ENCODE peak calls at places on chromosomes 2 and 18, in eight cellular contexts. L is WERI-Rb-1; X is psoas muscle; Z is HCT116; E is astrocyte; V is CD4-positive, CD25-positive, alpha-beta regulatory T cell; T is SK-N-SH; O is breast epithelium. G is an unnamed sample.

GRCh38 chr2:41872646-41873045 is 175.2 kb upstream of the PKDCC start:
- DNase-seq in L (no peak), X (no peak), Z (no peak), E (peak; percentile 62), V (peak; percentile 11), T (no peak), O (no peak), G (no peak)

GRCh38 chr18:36544036-36544725 is 246.7 kb downstream of the FHOD3 start:
- DNase-seq in L (no peak), X (peak; percentile 28), Z (no peak), E (peak; percentile 45), V (no peak), T (no peak), O (peak; percentile 69), G (no peak)

GRCh38 chr2:223418800-223419199 is 183.4 kb downstream of the SCG2 start:
- DNase-seq in L (no peak), X (no peak), Z (no peak), E (no peak), V (no peak), T (no peak), O (no peak), G (no peak)

GRCh38 chr2:106167067-106167466 is 27.0 kb downstream of the UXS1 start:
- DNase-seq in L (no peak), X (no peak), Z (no peak), E (no peak), V (no peak), T (no peak), O (no peak), G (no peak)

GRCh38 chr2:85755122-85756027 is 1.6 kb downstream of the ATOH8 start:
- DNase-seq in L (no peak), X (peak; percentile 43), Z (no peak), E (no peak), V (peak; percentile 3), T (no peak), O (no peak), G (no peak)

GRCh38 chr2:207473203-207473865 is 56.4 kb upstream of the CREB1 start:
- DNase-seq in L (peak; percentile 69), X (no peak), Z (peak; percentile 29), E (peak; percentile 78), V (peak; percentile 80), T (peak; percentile 51), O (peak; percentile 30), G (peak; percentile 47)

GRCh38 chr2:189178726-189179606 is 595 bp downstream of the COL5A2 start:
- DNase-seq in L (no peak), X (no peak), Z (no peak), E (peak; percentile 79), V (no peak), T (no peak), O (no peak), G (no peak)

GRCh38 chr18:55588001-55588875 is at the start of gene TCF4:
- DNase-seq in L (peak; percentile 76), X (peak; percentile 66), Z (no peak), E (peak; percentile 47), V (peak; percentile 13), T (peak; percentile 80), O (no peak), G (peak; percentile 72)

GRCh38 chr18:2903006-2903405 is 56.2 kb downstream of the EMILIN2 start:
- DNase-seq in L (no peak), X (peak; percentile 71), Z (no peak), E (peak; percentile 52), V (no peak), T (peak; percentile 36), O (no peak), G (peak; percentile 79)

GRCh38 chr18:11432360-11432811 is 177.0 kb upstream of the SLC35G4 start:
- DNase-seq in L (no peak), X (no peak), Z (no peak), E (no peak), V (no peak), T (no peak), O (no peak), G (no peak)

GRCh38 chr2:63378589-63378988 is 209.7 kb downstream of the WDPCP start:
- DNase-seq in L (no peak), X (no peak), Z (no peak), E (peak; percentile 11), V (no peak), T (no peak), O (no peak), G (no peak)

GRCh38 chr2:82796132-82796531 is 1662.9 kb downstream of the SUCLG1 start:
- DNase-seq in L (no peak), X (no peak), Z (no peak), E (peak; percentile 27), V (no peak), T (no peak), O (no peak), G (no peak)

GRCh38 chr2:238233625-238234024 is 6.2 kb downstream of the HES6 start:
- DNase-seq in L (no peak), X (no peak), Z (no peak), E (no peak), V (no peak), T (no peak), O (no peak), G (no peak)

GRCh38 chr2:235402444-235402843 is 91.4 kb upstream of the AGAP1 start:
- DNase-seq in L (no peak), X (no peak), Z (peak; percentile 24), E (no peak), V (no peak), T (no peak), O (no peak), G (no peak)

GRCh38 chr2:118224144-118224887 is 136.0 kb downstream of the INSIG2 start:
- DNase-seq in L (no peak), X (peak; percentile 26), Z (no peak), E (no peak), V (peak; percentile 63), T (peak; percentile 50), O (no peak), G (peak; percentile 66)

GRCh38 chr2:43776317-43776716 is 2.5 kb downstream of the DYNC2LI1 start:
- DNase-seq in L (no peak), X (no peak), Z (no peak), E (no peak), V (no peak), T (no peak), O (no peak), G (no peak)

GRCh38 chr2:69493268-69493667 is 56.0 kb upstream of the NFU1 start:
- DNase-seq in L (no peak), X (no peak), Z (no peak), E (no peak), V (no peak), T (peak; percentile 46), O (no peak), G (peak; percentile 31)

GRCh38 chr2:240522406-240522805 is 35.4 kb downstream of the ANKMY1 start:
- DNase-seq in L (no peak), X (no peak), Z (no peak), E (no peak), V (no peak), T (no peak), O (no peak), G (no peak)

GRCh38 chr2:163601377-163601776 is 134.4 kb downstream of the FIGN start:
- DNase-seq in L (no peak), X (no peak), Z (no peak), E (peak; percentile 88), V (no peak), T (no peak), O (no peak), G (no peak)

GRCh38 chr2:6692061-6692460 is 173.6 kb downstream of the CMPK2 start:
- DNase-seq in L (no peak), X (no peak), Z (no peak), E (no peak), V (no peak), T (peak; percentile 10), O (no peak), G (no peak)

GRCh38 chr2:233995985-233996384 is 54.5 kb upstream of the SPP2 start:
- DNase-seq in L (no peak), X (no peak), Z (no peak), E (peak; percentile 26), V (no peak), T (no peak), O (no peak), G (no peak)

GRCh38 chr2:64606495-64607363 is 47.0 kb downstream of the SERTAD2 start:
- DNase-seq in L (peak; percentile 81), X (peak; percentile 88), Z (no peak), E (no peak), V (peak; percentile 98), T (no peak), O (peak; percentile 80), G (peak; percentile 86)

GRCh38 chr2:42047488-42048317 is at the start of gene PKDCC:
- DNase-seq in L (peak; percentile 75), X (peak; percentile 89), Z (no peak), E (peak; percentile 61), V (peak; percentile 20), T (peak; percentile 100), O (peak; percentile 31), G (peak; percentile 90)

GRCh38 chr2:109419171-109419756 is 194.5 kb downstream of the SEPTIN10 start:
- DNase-seq in L (no peak), X (no peak), Z (no peak), E (no peak), V (no peak), T (no peak), O (no peak), G (no peak)

GRCh38 chr2:96241901-96242611 is 23.7 kb downstream of the TMEM127 start:
- DNase-seq in L (no peak), X (no peak), Z (no peak), E (peak; percentile 69), V (peak; percentile 88), T (no peak), O (no peak), G (peak; percentile 52)

GRCh38 chr2:178517496-178517895 is 37.2 kb downstream of the PLEKHA3 start:
- DNase-seq in L (no peak), X (no peak), Z (no peak), E (no peak), V (no peak), T (no peak), O (no peak), G (no peak)
- H3K4me3 ChIP-seq in L (no peak overlapping the region), X (no peak overlapping the region), Z (no peak overlapping the region), E (no peak overlapping the region), V (no peak overlapping the region), T (no peak overlapping the region), O (no peak overlapping the region), G (no peak overlapping the region)

GRCh38 chr18:41315134-41315533 is 639.9 kb upstream of the PIK3C3 start:
- DNase-seq in L (no peak), X (no peak), Z (no peak), E (no peak), V (no peak), T (no peak), O (no peak), G (no peak)
- H3K9me3 ChIP-seq in L (no peaks in the 10 kb centered on the region), X (no peaks in the 10 kb centered on the region), Z (peaks cover 19% of the 10 kb centered on the region), E (no peaks in the 10 kb centered on the region), V (peaks cover 2% of the 10 kb centered on the region), T (no peaks in the 10 kb centered on the region), O (no peaks in the 10 kb centered on the region), G (no peaks in the 10 kb centered on the region)

DNA sequence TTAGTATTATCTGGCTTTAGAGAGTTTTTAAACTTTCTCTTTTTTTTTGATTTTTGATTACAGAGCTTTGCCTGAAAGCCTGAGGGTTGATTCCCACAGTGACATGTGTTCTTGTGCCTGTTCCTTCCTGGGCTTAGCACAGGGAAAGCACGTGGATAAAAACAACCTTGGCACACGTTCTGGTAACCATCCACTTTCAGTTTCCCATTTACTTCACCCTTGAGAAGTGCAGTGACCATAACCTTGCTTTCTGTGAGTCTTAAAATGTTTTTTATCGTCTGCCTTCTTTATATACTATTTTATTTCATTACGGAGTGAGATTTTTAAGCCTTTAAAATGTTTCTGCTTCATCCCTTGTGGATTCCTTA is 11.5 kb downstream of the CD226 start:
- DNase-seq in L (no peak), X (no peak), Z (no peak), E (no peak), V (peak; percentile 51), T (no peak), O (no peak), G (no peak)
- H3K4me3 ChIP-seq in L (no peak overlapping the region), X (no peak overlapping the region), Z (no peak overlapping the region), E (no peak overlapping the region), V (peak overlapping the region; percentile 72), T (no peak overlapping the region), O (no peak overlapping the region), G (no peak overlapping the region)

GRCh38 chr2:89780318-89780717 is 1088.8 kb downstream of the RPIA start:
- DNase-seq in L (no peak), X (no peak), Z (no peak), E (no peak), V (no peak), T (no peak), O (no peak), G (no peak)
- H3K9me3 ChIP-seq in L (peaks cover 82% of the 10 kb centered on the region), X (peaks cover 95% of the 10 kb centered on the region), Z (peaks cover 85% of the 10 kb centered on the region), E (peaks cover 60% of the 10 kb centered on the region), V (peaks cover 45% of the 10 kb centered on the region), T (peaks cover 2% of the 10 kb centered on the region), O (peaks cover 9% of the 10 kb centered on the region), G (peaks cover 100% of the 10 kb centered on the region)